ENCODE peak calls at places on chromosome 1, in six cellular contexts. D is neural progenitor cell, R is A549, S is cardiac fibroblast, Y is OCI-LY7, F is stomach. N is an unnamed sample.

GRCh38 chr1:81432654-81433109 is 368.1 kb upstream of the ADGRL2 start:
- DNase-seq in D (no peak), S (no peak), R (no peak), Y (no peak), F (no peak), N (no peak)

GRCh38 chr1:244599937-244600350 is 53.0 kb upstream of the DESI2 start:
- DNase-seq in F (peak), Y (no peak), R (peak), S (peak), D (no peak), N (no peak)

GRCh38 chr1:85857991-85858390 is 149.8 kb upstream of the ZNHIT6 start:
- DNase-seq in F (no peak), Y (no peak), S (no peak), R (no peak), D (no peak), N (no peak)

GRCh38 chr1:191963781-191964455 is 194.3 kb upstream of the RGS18 start:
- DNase-seq in S (no peak), Y (no peak), R (no peak), F (no peak), D (no peak), N (no peak)

GRCh38 chr1:28887835-28888682 is 26.3 kb upstream of the EPB41 start:
- DNase-seq in S (peak), R (no peak), F (peak), D (peak), Y (peak), N (peak)

GRCh38 chr1:157363660-157364140 is 188.6 kb downstream of the FCRL5 start:
- DNase-seq in D (peak), Y (peak), R (peak), F (peak), S (peak), N (peak)

GRCh38 chr1:152313319-152313801 is 11.7 kb downstream of the FLG start:
- DNase-seq in Y (no peak), S (no peak), R (no peak), D (no peak), F (no peak), N (no peak)

GRCh38 chr1:114192328-114192727 is 38.7 kb upstream of the SYT6 start:
- DNase-seq in Y (no peak), F (no peak), S (no peak), D (no peak), R (no peak), N (no peak)

GRCh38 chr1:18549896-18550295 is 69.2 kb downstream of the KLHDC7A start:
- DNase-seq in S (no peak), Y (no peak), R (no peak), D (no peak), F (no peak), N (no peak)

GRCh38 chr1:110610084-110610483 is 3.9 kb upstream of the KCNA2 start:
- DNase-seq in D (no peak), Y (no peak), R (no peak), S (no peak), F (no peak), N (no peak)

DNA sequence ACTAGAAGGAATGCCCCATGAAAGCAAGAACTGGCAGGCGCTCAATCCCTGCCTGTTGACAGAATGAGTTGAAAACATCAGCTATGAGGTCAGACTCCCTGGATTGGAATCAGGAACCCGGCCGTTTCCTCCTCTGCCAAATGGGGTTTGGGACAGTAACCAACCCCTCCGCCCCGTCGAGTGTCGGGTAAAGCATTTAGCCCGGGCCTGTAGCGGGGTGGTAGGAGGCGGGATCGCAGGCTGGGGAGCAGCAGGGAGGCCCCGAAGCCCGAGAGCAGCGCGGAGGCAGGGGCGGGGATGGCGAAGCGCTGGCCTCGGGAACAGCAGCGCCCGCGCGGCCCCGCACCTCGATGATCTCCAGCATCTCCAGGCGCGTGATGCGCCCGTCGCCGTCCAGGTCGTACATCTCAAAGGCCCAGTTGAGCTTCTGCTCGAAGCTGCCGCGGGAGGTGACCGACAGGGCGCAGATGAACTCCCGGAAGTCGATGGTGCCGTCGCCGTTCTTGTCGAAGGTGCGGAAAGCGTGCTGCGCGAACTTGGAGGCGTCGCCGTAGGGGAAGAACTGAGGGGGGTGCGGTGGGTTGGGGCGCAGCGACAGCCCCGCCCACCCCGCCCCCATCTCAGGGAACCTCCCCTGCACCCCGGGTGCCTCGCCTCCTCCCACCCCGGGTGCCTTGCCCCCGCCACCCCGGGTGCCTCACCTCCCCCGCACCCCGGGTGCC is 7.5 kb downstream of the HPCAL4 start:
- DNase-seq in Y (no peak), D (peak), R (no peak), F (no peak), S (peak), N (peak)
- H3K4me3 ChIP-seq in Y (no peak), D (no peak), R (no peak), F (no peak), S (no peak), N (peak)

GRCh38 chr1:111622166-111622565 is 2.6 kb downstream of the RAP1A start:
- DNase-seq in Y (no peak), F (no peak), D (no peak), S (no peak), R (no peak), N (no peak)
- H3K4me3 ChIP-seq in Y (peak), F (no peak), D (no peak), S (no peak), R (no peak), N (no peak)

DNA sequence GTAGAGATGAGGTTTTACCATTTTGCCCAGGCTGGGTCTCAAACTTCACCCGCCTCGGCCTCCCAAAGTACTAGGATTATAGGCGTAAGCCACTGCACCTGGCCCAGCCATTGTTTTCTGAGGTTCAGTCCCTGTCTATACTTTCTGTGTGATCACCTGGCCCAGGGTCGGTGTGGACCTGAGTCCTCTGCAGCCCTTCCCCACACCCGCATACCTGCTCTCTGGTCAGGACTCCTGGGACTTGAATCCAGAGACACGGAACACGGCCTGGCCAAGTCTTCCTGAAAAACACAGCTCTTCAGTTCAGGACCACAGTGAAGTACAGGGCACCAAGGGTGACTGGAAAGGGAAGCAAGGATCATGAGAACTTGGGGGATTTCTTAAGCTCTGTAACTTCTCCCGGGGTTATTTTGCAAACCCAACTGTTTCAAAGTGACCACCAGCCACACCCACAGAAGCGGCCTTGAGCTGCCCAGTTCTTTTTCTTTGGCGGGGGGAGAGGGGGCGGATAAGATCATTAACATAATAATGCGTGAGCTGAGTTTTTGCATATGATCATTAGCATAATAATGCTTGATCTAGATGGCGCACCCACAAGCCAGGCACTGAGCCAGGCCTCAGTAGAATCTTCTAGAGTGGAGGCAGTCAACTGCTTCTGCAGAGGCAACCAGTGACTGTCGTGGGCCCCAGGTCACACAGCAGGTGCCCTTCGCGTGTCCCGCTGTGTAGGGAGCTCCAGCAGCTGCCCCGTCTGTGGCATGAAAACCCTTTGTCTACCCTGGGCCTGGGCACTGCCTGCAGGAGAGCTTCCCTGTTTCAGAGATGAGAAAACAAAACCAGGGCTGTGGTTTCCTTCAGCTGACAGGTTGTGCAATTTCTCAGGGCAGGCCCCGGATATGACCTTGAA is 1.7 kb upstream of the NADK start:
- DNase-seq in S (peak), F (peak), Y (peak), D (peak), R (no peak), N (peak)
- H3K4me3 ChIP-seq in S (no peak), F (peak), Y (peak), D (no peak), R (no peak), N (peak)

GRCh38 chr1:44695671-44696070 is 21.2 kb downstream of the ARMH1 start:
- DNase-seq in S (no peak), D (no peak), F (no peak), Y (no peak), R (no peak), N (no peak)
- H3K4me3 ChIP-seq in S (no peak), D (no peak), F (no peak), Y (no peak), R (no peak), N (no peak)

GRCh38 chr1:202014060-202014459 is 3.7 kb downstream of the ELF3 start:
- DNase-seq in D (no peak), F (no peak), R (no peak), S (no peak), Y (no peak), N (no peak)
- H3K4me3 ChIP-seq in D (no peak), F (peak), R (peak), S (no peak), Y (no peak), N (no peak)